ENCODE peak calls at places on chromosomes 12 and 14, in seven cellular contexts. E, L, F, S, J, Q and M are unnamed samples.

GRCh38 chr12:59066445-59066844 is 146.1 kb upstream of the LRIG3 start:
- DNase-seq in F (no peak), E (no peak), J (no peak), L (no peak), S (no peak), Q (no peak), M (no peak)

GRCh38 chr12:112198120-112198733 is 72.9 kb downstream of the TRAFD1 start:
- DNase-seq in L (no peak), E (peak; percentile 59), Q (peak; percentile 64), S (peak; percentile 53), F (peak; percentile 68), J (peak; percentile 46), M (peak; percentile 49)

GRCh38 chr14:22689186-22689585 is 45.0 kb upstream of the OR6J1 start:
- DNase-seq in L (no peak), S (no peak), J (no peak), E (peak; percentile 96), F (no peak), Q (peak; percentile 91), M (no peak)

GRCh38 chr12:128797119-128798118 is 26.3 kb downstream of the SLC15A4 start:
- DNase-seq in J (no peak), Q (no peak), S (peak; percentile 50), L (no peak), F (no peak), E (peak; percentile 67), M (no peak)

GRCh38 chr12:28350502-28350901 is 160.2 kb downstream of the CCDC91 start:
- DNase-seq in J (no peak), F (no peak), E (no peak), S (no peak), Q (no peak), L (no peak), M (no peak)

GRCh38 chr12:50102186-50102585 is 1.6 kb upstream of the GPD1 start:
- DNase-seq in S (no peak), E (no peak), F (no peak), L (no peak), J (no peak), Q (no peak), M (no peak)

GRCh38 chr14:28012629-28013415 is 753.8 kb upstream of the FOXG1 start:
- DNase-seq in Q (no peak), E (no peak), J (no peak), L (no peak), S (no peak), F (no peak), M (no peak)

GRCh38 chr12:111446044-111446581 is 40.4 kb downstream of the SH2B3 start:
- DNase-seq in E (peak; percentile 97), L (no peak), J (peak; percentile 34), Q (no peak), S (no peak), F (peak; percentile 94), M (peak; percentile 40)

GRCh38 chr12:94205738-94206310 is 57.4 kb downstream of the PLXNC1 start:
- DNase-seq in S (no peak), F (no peak), E (no peak), J (no peak), L (no peak), Q (no peak), M (no peak)

GRCh38 chr12:112685321-112685720 is 106.2 kb upstream of the RPH3A start:
- DNase-seq in S (no peak), J (no peak), F (no peak), E (no peak), L (no peak), Q (no peak), M (no peak)

GRCh38 chr14:99729991-99730875 is 46.1 kb downstream of the CYP46A1 start:
- DNase-seq in F (peak; percentile 85), Q (peak; percentile 93), S (no peak), J (peak; percentile 76), E (peak; percentile 58), L (peak; percentile 82), M (peak; percentile 43)

GRCh38 chr14:101991336-101991735 is 27.0 kb downstream of the DYNC1H1 start:
- DNase-seq in F (no peak), Q (no peak), J (no peak), L (no peak), S (no peak), E (no peak), M (no peak)

GRCh38 chr14:69133206-69134125 is 19.5 kb downstream of the DCAF5 start:
- DNase-seq in F (peak; percentile 45), S (no peak), Q (no peak), E (peak; percentile 61), J (no peak), L (no peak), M (no peak)

GRCh38 chr12:3604750-3605638 is 114.0 kb downstream of the PRMT8 start:
- DNase-seq in F (peak; percentile 80), S (peak; percentile 31), L (peak; percentile 82), Q (no peak), J (peak; percentile 61), E (peak; percentile 41), M (peak; percentile 61)

GRCh38 chr12:131438874-131439273 is 272.0 kb upstream of the SFSWAP start:
- DNase-seq in L (no peak), E (no peak), S (no peak), F (no peak), Q (peak; percentile 3), J (peak; percentile 17), M (no peak)

GRCh38 chr12:101940400-101940950 is 63.1 kb downstream of the DRAM1 start:
- DNase-seq in F (no peak), S (no peak), Q (no peak), J (no peak), E (no peak), L (no peak), M (peak; percentile 31)

GRCh38 chr12:1282670-1283361 is 291.8 kb downstream of the ERC1 start:
- DNase-seq in L (no peak), Q (no peak), S (no peak), J (no peak), F (peak; percentile 12), E (no peak), M (peak; percentile 54)

GRCh38 chr12:53694746-53695145 is 18.9 kb upstream of the ATP5MC2 start:
- DNase-seq in S (no peak), J (no peak), F (no peak), L (no peak), Q (no peak), E (no peak), M (no peak)
- TF ChIP-seq POLR2A in S (no peak), J (no peak), F (no peak), L (no peak), Q (no peak), E (no peak), M (no peak)

DNA sequence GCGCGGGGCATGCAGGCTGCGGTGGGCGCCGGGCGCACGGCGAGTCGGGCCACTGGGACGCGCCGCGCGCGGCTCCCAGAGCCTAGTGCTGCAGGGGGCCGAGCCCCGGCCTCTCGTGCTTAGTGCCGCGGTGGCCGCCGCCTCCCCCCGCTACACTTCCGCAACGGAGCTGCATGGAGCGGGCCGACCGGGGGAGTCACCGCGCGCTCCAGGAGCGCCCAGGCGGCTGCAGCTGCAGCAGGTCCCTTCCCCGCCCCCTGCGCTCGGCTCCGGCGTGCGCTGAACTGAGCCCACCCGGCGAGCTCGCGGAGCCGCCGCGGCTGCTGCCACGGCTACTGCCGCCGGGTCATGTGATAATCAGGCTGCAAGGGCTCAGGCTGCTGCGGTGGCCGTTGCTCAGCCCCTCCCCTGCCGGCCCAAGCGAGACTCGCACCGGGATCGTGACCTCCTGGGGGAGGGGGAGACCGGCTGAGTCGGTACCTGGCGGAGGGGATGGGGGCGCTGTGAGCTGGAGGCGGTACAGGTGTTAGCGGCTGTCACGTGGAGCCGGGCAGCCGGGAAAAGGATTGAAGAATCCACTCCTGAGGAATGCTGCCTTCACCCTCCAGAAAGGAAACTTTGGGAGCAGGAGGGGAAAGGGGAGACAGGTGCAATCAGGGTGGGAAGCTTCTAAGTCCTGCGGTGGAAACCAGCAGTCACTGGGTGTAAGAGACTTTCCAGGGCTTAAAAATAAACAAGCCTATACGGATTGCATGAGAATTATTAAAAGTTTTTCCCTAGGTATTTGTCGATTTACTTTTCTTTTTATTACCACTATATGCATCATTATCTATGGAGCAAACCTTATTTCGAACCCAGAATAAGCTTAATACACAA is at the start of gene PPM1H:
- DNase-seq in J (peak; percentile 90), L (peak; percentile 87), S (peak; percentile 82), Q (peak; percentile 86), F (peak; percentile 95), E (peak; percentile 63), M (peak; percentile 69)
- TF ChIP-seq POLR2A in J (no peak), L (peak; percentile 51), S (peak; percentile 60), Q (peak; percentile 80), F (peak; percentile 72), E (no peak), M (peak; percentile 27)

GRCh38 chr14:77457115-77457521 is 283 bp downstream of the VIPAS39 start:
- DNase-seq in S (no peak), F (no peak), E (no peak), J (no peak), Q (no peak), L (no peak), M (no peak)
- TF ChIP-seq POLR2A in S (no peak), F (no peak), E (peak; percentile 95), J (no peak), Q (peak; percentile 70), L (peak; percentile 83), M (no peak)

DNA sequence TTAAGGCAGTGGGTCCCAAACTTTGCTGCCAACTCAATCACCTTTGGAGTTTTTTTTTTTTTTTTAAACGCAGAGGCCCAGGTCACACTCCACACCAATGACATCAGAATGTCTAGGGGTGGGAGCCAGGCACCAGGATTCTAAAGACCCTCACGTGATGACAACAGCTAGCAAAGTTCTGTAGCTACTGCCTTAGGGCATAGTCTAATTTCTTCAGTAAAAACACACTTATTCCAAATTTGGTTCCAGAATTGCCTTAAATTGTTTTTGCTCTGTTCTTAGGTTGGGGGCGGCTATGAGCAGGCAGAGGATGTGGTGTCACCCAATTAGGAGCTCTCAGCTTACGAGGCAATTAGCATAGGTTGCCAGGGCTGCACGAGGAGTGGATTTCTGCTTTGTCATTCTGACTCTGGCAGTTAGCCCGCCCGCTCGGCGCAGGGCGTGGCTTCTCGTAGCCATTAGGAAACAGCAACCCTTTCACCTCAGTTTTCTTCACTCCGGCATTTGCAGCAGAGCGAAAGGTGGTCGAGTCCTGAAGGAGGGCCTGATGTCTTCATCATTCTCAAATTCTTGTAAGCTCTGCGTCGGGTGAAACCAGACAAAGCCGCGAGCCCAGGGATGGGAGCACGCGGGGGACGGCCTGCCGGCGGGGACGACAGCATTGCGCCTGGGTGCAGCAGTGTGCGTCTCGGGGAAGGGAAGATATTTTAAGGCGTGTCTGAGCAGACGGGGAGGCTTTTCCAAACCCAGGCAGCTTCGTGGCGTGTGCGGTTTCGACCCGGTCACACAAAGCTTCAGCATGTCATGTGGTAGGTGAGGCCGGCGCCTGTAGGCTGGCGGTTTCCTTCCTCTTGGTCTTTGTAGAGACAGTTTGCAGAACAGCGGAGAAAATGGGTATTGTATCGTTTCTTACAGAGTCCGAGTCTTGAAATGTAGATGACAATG is 16.7 kb upstream of the EID3 start:
- DNase-seq in Q (peak; percentile 95), L (peak; percentile 94), F (peak; percentile 95), S (peak; percentile 90), J (peak; percentile 95), E (peak; percentile 99), M (peak; percentile 91)
- TF ChIP-seq POLR2A in Q (peak; percentile 98), L (peak; percentile 88), F (peak; percentile 85), S (peak; percentile 94), J (peak; percentile 59), E (peak; percentile 96), M (peak; percentile 79)

GRCh38 chr12:55728932-55729591 is at the start of gene CD63:
- DNase-seq in Q (peak; percentile 56), L (peak; percentile 94), J (peak; percentile 91), E (peak; percentile 86), F (peak; percentile 93), S (no peak), M (peak; percentile 89)
- TF ChIP-seq POLR2A in Q (no peak), L (peak; percentile 86), J (peak; percentile 78), E (peak; percentile 41), F (peak; percentile 85), S (peak; percentile 57), M (peak; percentile 83)